ENCODE peak calls at places on chromosomes 11 and 22, in nine cellular contexts. One of them, this sample, is unnamed.

GRCh38 chr11:14380947-14381555 is 22.1 kb upstream of the RRAS2 start:
- DNase-seq in AG09309: no peak
- DNase-seq in left ventricle myocardium inferior: peak
- DNase-seq in epithelial cell of esophagus: peak
- DNase-seq in thoracic aorta: no peak
- DNase-seq in T1000: no peak
- DNase-seq in endothelial cell: peak
- DNase-seq in stimulated activated CD4-positive, alpha-beta T cell treated with anti-CD3 and anti-CD28 coated beads, Interleukin-4, amount 100 ng/mL, for 48 hours: peak
- DNase-seq in NCI-H2171: no peak
- DNase-seq in this sample: no peak

GRCh38 chr22:37162221-37163095 is 12.7 kb upstream of the IL2RB start:
- DNase-seq in epithelial cell of esophagus: no peak
- DNase-seq in stimulated activated CD4-positive, alpha-beta T cell treated with anti-CD3 and anti-CD28 coated beads, Interleukin-4, amount 100 ng/mL, for 48 hours: peak
- DNase-seq in NCI-H2171: no peak
- DNase-seq in T1000: no peak
- DNase-seq in thoracic aorta: no peak
- DNase-seq in endothelial cell: no peak
- DNase-seq in left ventricle myocardium inferior: no peak
- DNase-seq in AG09309: no peak
- DNase-seq in this sample: no peak

GRCh38 chr22:30373331-30374325 is 13.6 kb downstream of the RNF215 start:
- DNase-seq in epithelial cell of esophagus: no peak
- DNase-seq in left ventricle myocardium inferior: no peak
- DNase-seq in thoracic aorta: no peak
- DNase-seq in AG09309: no peak
- DNase-seq in stimulated activated CD4-positive, alpha-beta T cell treated with anti-CD3 and anti-CD28 coated beads, Interleukin-4, amount 100 ng/mL, for 48 hours: no peak
- DNase-seq in NCI-H2171: no peak
- DNase-seq in T1000: no peak
- DNase-seq in endothelial cell: no peak
- DNase-seq in this sample: no peak

GRCh38 chr22:17804331-17805080 is 30.2 kb upstream of the BID start:
- DNase-seq in left ventricle myocardium inferior: no peak
- DNase-seq in stimulated activated CD4-positive, alpha-beta T cell treated with anti-CD3 and anti-CD28 coated beads, Interleukin-4, amount 100 ng/mL, for 48 hours: no peak
- DNase-seq in NCI-H2171: no peak
- DNase-seq in AG09309: no peak
- DNase-seq in endothelial cell: no peak
- DNase-seq in T1000: no peak
- DNase-seq in epithelial cell of esophagus: peak
- DNase-seq in thoracic aorta: no peak
- DNase-seq in this sample: no peak

GRCh38 chr11:76038608-76039007 is 167.7 kb downstream of the WNT11 start:
- DNase-seq in endothelial cell: no peak
- DNase-seq in NCI-H2171: no peak
- DNase-seq in left ventricle myocardium inferior: no peak
- DNase-seq in stimulated activated CD4-positive, alpha-beta T cell treated with anti-CD3 and anti-CD28 coated beads, Interleukin-4, amount 100 ng/mL, for 48 hours: no peak
- DNase-seq in T1000: no peak
- DNase-seq in thoracic aorta: no peak
- DNase-seq in epithelial cell of esophagus: no peak
- DNase-seq in AG09309: no peak
- DNase-seq in this sample: no peak

GRCh38 chr11:8608646-8609045 is 14.6 kb upstream of the STK33 start:
- DNase-seq in AG09309: no peak
- DNase-seq in endothelial cell: no peak
- DNase-seq in epithelial cell of esophagus: peak
- DNase-seq in thoracic aorta: no peak
- DNase-seq in stimulated activated CD4-positive, alpha-beta T cell treated with anti-CD3 and anti-CD28 coated beads, Interleukin-4, amount 100 ng/mL, for 48 hours: no peak
- DNase-seq in T1000: no peak
- DNase-seq in NCI-H2171: no peak
- DNase-seq in left ventricle myocardium inferior: no peak
- DNase-seq in this sample: no peak

GRCh38 chr22:49368221-49368975 is 459.3 kb downstream of the BRD1 start:
- DNase-seq in NCI-H2171: no peak
- DNase-seq in epithelial cell of esophagus: no peak
- DNase-seq in left ventricle myocardium inferior: no peak
- DNase-seq in AG09309: no peak
- DNase-seq in stimulated activated CD4-positive, alpha-beta T cell treated with anti-CD3 and anti-CD28 coated beads, Interleukin-4, amount 100 ng/mL, for 48 hours: no peak
- DNase-seq in endothelial cell: peak
- DNase-seq in T1000: no peak
- DNase-seq in thoracic aorta: no peak
- DNase-seq in this sample: no peak

GRCh38 chr22:45538284-45538683 is 35.6 kb downstream of the FBLN1 start:
- DNase-seq in T1000: no peak
- DNase-seq in stimulated activated CD4-positive, alpha-beta T cell treated with anti-CD3 and anti-CD28 coated beads, Interleukin-4, amount 100 ng/mL, for 48 hours: no peak
- DNase-seq in left ventricle myocardium inferior: no peak
- DNase-seq in NCI-H2171: peak
- DNase-seq in AG09309: no peak
- DNase-seq in endothelial cell: no peak
- DNase-seq in thoracic aorta: no peak
- DNase-seq in epithelial cell of esophagus: no peak
- DNase-seq in this sample: no peak

GRCh38 chr11:61885166-61885778 is 6.1 kb downstream of the FADS3 start:
- DNase-seq in AG09309: no peak
- DNase-seq in thoracic aorta: no peak
- DNase-seq in NCI-H2171: no peak
- DNase-seq in T1000: no peak
- DNase-seq in endothelial cell: no peak
- DNase-seq in left ventricle myocardium inferior: no peak
- DNase-seq in stimulated activated CD4-positive, alpha-beta T cell treated with anti-CD3 and anti-CD28 coated beads, Interleukin-4, amount 100 ng/mL, for 48 hours: no peak
- DNase-seq in epithelial cell of esophagus: no peak
- DNase-seq in this sample: no peak

GRCh38 chr22:37454857-37455686 is 27.8 kb upstream of the ELFN2 start:
- DNase-seq in thoracic aorta: no peak
- DNase-seq in endothelial cell: no peak
- DNase-seq in AG09309: peak
- DNase-seq in left ventricle myocardium inferior: no peak
- DNase-seq in NCI-H2171: no peak
- DNase-seq in epithelial cell of esophagus: peak
- DNase-seq in stimulated activated CD4-positive, alpha-beta T cell treated with anti-CD3 and anti-CD28 coated beads, Interleukin-4, amount 100 ng/mL, for 48 hours: no peak
- DNase-seq in T1000: peak
- DNase-seq in this sample: no peak

GRCh38 chr11:92480519-92480918 is 255.9 kb downstream of the FAT3 start:
- DNase-seq in epithelial cell of esophagus: peak
- DNase-seq in stimulated activated CD4-positive, alpha-beta T cell treated with anti-CD3 and anti-CD28 coated beads, Interleukin-4, amount 100 ng/mL, for 48 hours: no peak
- DNase-seq in T1000: no peak
- DNase-seq in NCI-H2171: no peak
- DNase-seq in endothelial cell: no peak
- DNase-seq in left ventricle myocardium inferior: no peak
- DNase-seq in AG09309: peak
- DNase-seq in thoracic aorta: no peak
- DNase-seq in this sample: no peak

GRCh38 chr11:108498046-108498815 is at the start of gene POGLUT3:
- DNase-seq in AG09309: no peak
- DNase-seq in epithelial cell of esophagus: no peak
- DNase-seq in NCI-H2171: peak
- DNase-seq in stimulated activated CD4-positive, alpha-beta T cell treated with anti-CD3 and anti-CD28 coated beads, Interleukin-4, amount 100 ng/mL, for 48 hours: peak
- DNase-seq in left ventricle myocardium inferior: peak
- DNase-seq in endothelial cell: peak
- DNase-seq in thoracic aorta: no peak
- DNase-seq in T1000: no peak
- DNase-seq in this sample: peak

This sample was measured in amygdala.